ENCODE peak calls at places on chromosomes 1 and 21, in six cellular contexts. One of them, this sample, is unnamed.

GRCh38 chr1:53616927-53617326 is 122.0 kb downstream of the GLIS1 start:
- DNase-seq in activated effector memory CD4-positive, alpha-beta T cell treated with anti-CD3 and anti-CD28 coated beads, Interleukin-2, amount 50 U/mL, for 16 hours: peak; percentile 38
- DNase-seq in dermis blood vessel endothelial cell: no peak
- DNase-seq in NCI-H526 treated with DMSO at 0.1 percent for 48 hours: no peak
- DNase-seq in substantia nigra: no peak
- DNase-seq in activated T-cell treated with anti-CD3 and anti-CD28 coated beads, Interleukin-2, amount 50 U/mL, for 4 hours: no peak
- DNase-seq in this sample: no peak

GRCh38 chr1:104617474-104617873 is 867.8 kb downstream of the AMY1C start:
- DNase-seq in activated effector memory CD4-positive, alpha-beta T cell treated with anti-CD3 and anti-CD28 coated beads, Interleukin-2, amount 50 U/mL, for 16 hours: no peak
- DNase-seq in dermis blood vessel endothelial cell: no peak
- DNase-seq in NCI-H526 treated with DMSO at 0.1 percent for 48 hours: no peak
- DNase-seq in substantia nigra: no peak
- DNase-seq in activated T-cell treated with anti-CD3 and anti-CD28 coated beads, Interleukin-2, amount 50 U/mL, for 4 hours: no peak
- DNase-seq in this sample: no peak

GRCh38 chr1:8477199-8477982 is 159.5 kb downstream of the SLC45A1 start:
- DNase-seq in activated effector memory CD4-positive, alpha-beta T cell treated with anti-CD3 and anti-CD28 coated beads, Interleukin-2, amount 50 U/mL, for 16 hours: no peak
- DNase-seq in dermis blood vessel endothelial cell: no peak
- DNase-seq in NCI-H526 treated with DMSO at 0.1 percent for 48 hours: no peak
- DNase-seq in substantia nigra: no peak
- DNase-seq in activated T-cell treated with anti-CD3 and anti-CD28 coated beads, Interleukin-2, amount 50 U/mL, for 4 hours: no peak
- DNase-seq in this sample: peak; percentile 55

GRCh38 chr21:18424250-18424649 is 20.7 kb upstream of the TMPRSS15 start:
- DNase-seq in activated effector memory CD4-positive, alpha-beta T cell treated with anti-CD3 and anti-CD28 coated beads, Interleukin-2, amount 50 U/mL, for 16 hours: no peak
- DNase-seq in dermis blood vessel endothelial cell: no peak
- DNase-seq in NCI-H526 treated with DMSO at 0.1 percent for 48 hours: no peak
- DNase-seq in substantia nigra: no peak
- DNase-seq in activated T-cell treated with anti-CD3 and anti-CD28 coated beads, Interleukin-2, amount 50 U/mL, for 4 hours: no peak
- DNase-seq in this sample: no peak

GRCh38 chr1:99886179-99886578 is 36.0 kb downstream of the AGL start:
- DNase-seq in activated effector memory CD4-positive, alpha-beta T cell treated with anti-CD3 and anti-CD28 coated beads, Interleukin-2, amount 50 U/mL, for 16 hours: no peak
- DNase-seq in dermis blood vessel endothelial cell: no peak
- DNase-seq in NCI-H526 treated with DMSO at 0.1 percent for 48 hours: no peak
- DNase-seq in substantia nigra: no peak
- DNase-seq in activated T-cell treated with anti-CD3 and anti-CD28 coated beads, Interleukin-2, amount 50 U/mL, for 4 hours: no peak
- DNase-seq in this sample: no peak

GRCh38 chr1:21321963-21322680 is 31.9 kb upstream of the ECE1 start:
- DNase-seq in activated effector memory CD4-positive, alpha-beta T cell treated with anti-CD3 and anti-CD28 coated beads, Interleukin-2, amount 50 U/mL, for 16 hours: no peak
- DNase-seq in dermis blood vessel endothelial cell: no peak
- DNase-seq in NCI-H526 treated with DMSO at 0.1 percent for 48 hours: no peak
- DNase-seq in substantia nigra: no peak
- DNase-seq in activated T-cell treated with anti-CD3 and anti-CD28 coated beads, Interleukin-2, amount 50 U/mL, for 4 hours: no peak
- DNase-seq in this sample: no peak

GRCh38 chr21:45517249-45518065 is 24.8 kb downstream of the SLC19A1 start:
- DNase-seq in activated effector memory CD4-positive, alpha-beta T cell treated with anti-CD3 and anti-CD28 coated beads, Interleukin-2, amount 50 U/mL, for 16 hours: no peak
- DNase-seq in dermis blood vessel endothelial cell: peak; percentile 40
- DNase-seq in NCI-H526 treated with DMSO at 0.1 percent for 48 hours: no peak
- DNase-seq in substantia nigra: no peak
- DNase-seq in activated T-cell treated with anti-CD3 and anti-CD28 coated beads, Interleukin-2, amount 50 U/mL, for 4 hours: no peak
- DNase-seq in this sample: peak; percentile 61

GRCh38 chr1:247077768-247078314 is 770 bp downstream of the ZNF670 start:
- DNase-seq in activated effector memory CD4-positive, alpha-beta T cell treated with anti-CD3 and anti-CD28 coated beads, Interleukin-2, amount 50 U/mL, for 16 hours: no peak
- DNase-seq in dermis blood vessel endothelial cell: no peak
- DNase-seq in NCI-H526 treated with DMSO at 0.1 percent for 48 hours: no peak
- DNase-seq in substantia nigra: no peak
- DNase-seq in activated T-cell treated with anti-CD3 and anti-CD28 coated beads, Interleukin-2, amount 50 U/mL, for 4 hours: no peak
- DNase-seq in this sample: peak; percentile 13

GRCh38 chr21:45341779-45342178 is 54.1 kb upstream of the POFUT2 start:
- DNase-seq in activated effector memory CD4-positive, alpha-beta T cell treated with anti-CD3 and anti-CD28 coated beads, Interleukin-2, amount 50 U/mL, for 16 hours: no peak
- DNase-seq in dermis blood vessel endothelial cell: peak; percentile 69
- DNase-seq in NCI-H526 treated with DMSO at 0.1 percent for 48 hours: no peak
- DNase-seq in substantia nigra: no peak
- DNase-seq in activated T-cell treated with anti-CD3 and anti-CD28 coated beads, Interleukin-2, amount 50 U/mL, for 4 hours: no peak
- DNase-seq in this sample: peak; percentile 68

GRCh38 chr1:19828546-19828945 is 13.5 kb upstream of the RNF186 start:
- DNase-seq in activated effector memory CD4-positive, alpha-beta T cell treated with anti-CD3 and anti-CD28 coated beads, Interleukin-2, amount 50 U/mL, for 16 hours: no peak
- DNase-seq in dermis blood vessel endothelial cell: no peak
- DNase-seq in NCI-H526 treated with DMSO at 0.1 percent for 48 hours: no peak
- DNase-seq in substantia nigra: no peak
- DNase-seq in activated T-cell treated with anti-CD3 and anti-CD28 coated beads, Interleukin-2, amount 50 U/mL, for 4 hours: no peak
- DNase-seq in this sample: peak; percentile 23

GRCh38 chr1:200897188-200897710 is 2.5 kb downstream of the INAVA start:
- DNase-seq in activated effector memory CD4-positive, alpha-beta T cell treated with anti-CD3 and anti-CD28 coated beads, Interleukin-2, amount 50 U/mL, for 16 hours: no peak
- DNase-seq in dermis blood vessel endothelial cell: no peak
- DNase-seq in NCI-H526 treated with DMSO at 0.1 percent for 48 hours: no peak
- DNase-seq in substantia nigra: no peak
- DNase-seq in activated T-cell treated with anti-CD3 and anti-CD28 coated beads, Interleukin-2, amount 50 U/mL, for 4 hours: no peak
- DNase-seq in this sample: no peak

GRCh38 chr21:17929514-17929913 is 110.4 kb upstream of the C21orf91 start:
- DNase-seq in activated effector memory CD4-positive, alpha-beta T cell treated with anti-CD3 and anti-CD28 coated beads, Interleukin-2, amount 50 U/mL, for 16 hours: no peak
- DNase-seq in dermis blood vessel endothelial cell: no peak
- DNase-seq in NCI-H526 treated with DMSO at 0.1 percent for 48 hours: no peak
- DNase-seq in substantia nigra: no peak
- DNase-seq in activated T-cell treated with anti-CD3 and anti-CD28 coated beads, Interleukin-2, amount 50 U/mL, for 4 hours: no peak
- DNase-seq in this sample: no peak

GRCh38 chr1:109803901-109804331 is 40.2 kb upstream of the EPS8L3 start:
- DNase-seq in activated effector memory CD4-positive, alpha-beta T cell treated with anti-CD3 and anti-CD28 coated beads, Interleukin-2, amount 50 U/mL, for 16 hours: peak; percentile 50
- DNase-seq in dermis blood vessel endothelial cell: peak; percentile 35
- DNase-seq in NCI-H526 treated with DMSO at 0.1 percent for 48 hours: no peak
- DNase-seq in substantia nigra: no peak
- DNase-seq in activated T-cell treated with anti-CD3 and anti-CD28 coated beads, Interleukin-2, amount 50 U/mL, for 4 hours: no peak
- DNase-seq in this sample: no peak

GRCh38 chr1:231420959-231421615 is 1.0 kb downstream of the EGLN1 start:
- DNase-seq in activated effector memory CD4-positive, alpha-beta T cell treated with anti-CD3 and anti-CD28 coated beads, Interleukin-2, amount 50 U/mL, for 16 hours: peak; percentile 79
- DNase-seq in dermis blood vessel endothelial cell: peak; percentile 70
- DNase-seq in NCI-H526 treated with DMSO at 0.1 percent for 48 hours: peak; percentile 39
- DNase-seq in substantia nigra: no peak
- DNase-seq in activated T-cell treated with anti-CD3 and anti-CD28 coated beads, Interleukin-2, amount 50 U/mL, for 4 hours: peak; percentile 30
- DNase-seq in this sample: peak; percentile 63

GRCh38 chr1:115546846-115547245 is 94.9 kb upstream of the VANGL1 start:
- DNase-seq in activated effector memory CD4-positive, alpha-beta T cell treated with anti-CD3 and anti-CD28 coated beads, Interleukin-2, amount 50 U/mL, for 16 hours: no peak
- DNase-seq in dermis blood vessel endothelial cell: no peak
- DNase-seq in NCI-H526 treated with DMSO at 0.1 percent for 48 hours: no peak
- DNase-seq in substantia nigra: no peak
- DNase-seq in activated T-cell treated with anti-CD3 and anti-CD28 coated beads, Interleukin-2, amount 50 U/mL, for 4 hours: no peak
- DNase-seq in this sample: no peak